ENCODE peak calls at places on chromosomes 13 and 19, in five cellular contexts. H is K562, T is H1, X is HCT116, B is WTC11. D is an unnamed sample.

GRCh38 chr13:75776550-75776949 is 140.4 kb downstream of the LMO7 start:
- DNase-seq in H (no peak), T (no peak), X (no peak), B (no peak), D (no peak)

GRCh38 chr19:3073159-3073563 is 10.9 kb upstream of the TLE5 start:
- DNase-seq in H (peak), T (no peak), X (peak), B (no peak), D (peak)

GRCh38 chr13:109874921-109875454 is 88.6 kb upstream of the IRS2 start:
- DNase-seq in H (no peak), T (no peak), X (no peak), B (no peak), D (no peak)

GRCh38 chr19:15115080-15115479 is 7.9 kb downstream of the SYDE1 start:
- DNase-seq in H (no peak), T (no peak), X (no peak), B (no peak), D (no peak)

GRCh38 chr13:29847501-29847983 is 2.9 kb downstream of the UBL3 start:
- DNase-seq in H (no peak), T (no peak), X (no peak), B (no peak), D (no peak)

GRCh38 chr19:38488096-38488495 is 54.6 kb downstream of the RYR1 start:
- DNase-seq in H (no peak), T (no peak), X (no peak), B (no peak), D (no peak)

GRCh38 chr13:109998808-109999528 is 212.6 kb upstream of the IRS2 start:
- DNase-seq in H (no peak), T (no peak), X (no peak), B (no peak), D (no peak)

GRCh38 chr19:8321760-8322637 is 703 bp downstream of the RPS28 start:
- DNase-seq in H (peak), T (no peak), X (no peak), B (no peak), D (no peak)

GRCh38 chr19:5891938-5892771 is 11.4 kb downstream of the NDUFA11 start:
- DNase-seq in H (peak), T (peak), X (no peak), B (peak), D (peak)

GRCh38 chr13:69619651-69620050 is 488.0 kb upstream of the ATXN8OS start:
- DNase-seq in H (no peak), T (no peak), X (no peak), B (no peak), D (no peak)

GRCh38 chr19:49109569-49110233 is 4.5 kb upstream of the LIN7B start:
- DNase-seq in H (no peak), T (no peak), X (no peak), B (no peak), D (no peak)

GRCh38 chr13:39884166-39884565 is 228.7 kb downstream of the COG6 start:
- DNase-seq in H (no peak), T (no peak), X (no peak), B (no peak), D (no peak)

GRCh38 chr19:5993516-5994406 is 15.8 kb upstream of the RANBP3 start:
- DNase-seq in H (no peak), T (no peak), X (no peak), B (no peak), D (no peak)

GRCh38 chr19:2754659-2755447 is 15.0 kb upstream of the SLC39A3 start:
- DNase-seq in H (no peak), T (no peak), X (no peak), B (no peak), D (no peak)

GRCh38 chr13:109256866-109257760 is 529.3 kb downstream of the IRS2 start:
- DNase-seq in H (no peak), T (no peak), X (peak), B (no peak), D (no peak)

GRCh38 chr13:35469781-35470380 is 6.6 kb downstream of the MAB21L1 start:
- DNase-seq in H (no peak), T (no peak), X (no peak), B (no peak), D (no peak)

GRCh38 chr19:35109395-35110112 is 6.1 kb upstream of the FXYD3 start:
- DNase-seq in H (no peak), T (no peak), X (peak), B (no peak), D (no peak)

GRCh38 chr13:45138282-45138681 is 18.0 kb downstream of the GTF2F2 start:
- DNase-seq in H (no peak), T (no peak), X (no peak), B (no peak), D (no peak)

GRCh38 chr19:1122972-1123363 is 19.2 kb downstream of the GPX4 start:
- DNase-seq in H (peak), T (peak), X (peak), B (peak), D (peak)

GRCh38 chr19:43450545-43450997 is 14.8 kb downstream of the LYPD3 start:
- DNase-seq in H (no peak), T (no peak), X (no peak), B (no peak), D (no peak)

GRCh38 chr13:28750187-28751045 is 31.6 kb upstream of the SLC46A3 start:
- DNase-seq in H (no peak), T (peak), X (no peak), B (no peak), D (no peak)

GRCh38 chr13:76161143-76161542 is 525.0 kb downstream of the LMO7 start:
- DNase-seq in H (no peak), T (no peak), X (no peak), B (no peak), D (no peak)

DNA sequence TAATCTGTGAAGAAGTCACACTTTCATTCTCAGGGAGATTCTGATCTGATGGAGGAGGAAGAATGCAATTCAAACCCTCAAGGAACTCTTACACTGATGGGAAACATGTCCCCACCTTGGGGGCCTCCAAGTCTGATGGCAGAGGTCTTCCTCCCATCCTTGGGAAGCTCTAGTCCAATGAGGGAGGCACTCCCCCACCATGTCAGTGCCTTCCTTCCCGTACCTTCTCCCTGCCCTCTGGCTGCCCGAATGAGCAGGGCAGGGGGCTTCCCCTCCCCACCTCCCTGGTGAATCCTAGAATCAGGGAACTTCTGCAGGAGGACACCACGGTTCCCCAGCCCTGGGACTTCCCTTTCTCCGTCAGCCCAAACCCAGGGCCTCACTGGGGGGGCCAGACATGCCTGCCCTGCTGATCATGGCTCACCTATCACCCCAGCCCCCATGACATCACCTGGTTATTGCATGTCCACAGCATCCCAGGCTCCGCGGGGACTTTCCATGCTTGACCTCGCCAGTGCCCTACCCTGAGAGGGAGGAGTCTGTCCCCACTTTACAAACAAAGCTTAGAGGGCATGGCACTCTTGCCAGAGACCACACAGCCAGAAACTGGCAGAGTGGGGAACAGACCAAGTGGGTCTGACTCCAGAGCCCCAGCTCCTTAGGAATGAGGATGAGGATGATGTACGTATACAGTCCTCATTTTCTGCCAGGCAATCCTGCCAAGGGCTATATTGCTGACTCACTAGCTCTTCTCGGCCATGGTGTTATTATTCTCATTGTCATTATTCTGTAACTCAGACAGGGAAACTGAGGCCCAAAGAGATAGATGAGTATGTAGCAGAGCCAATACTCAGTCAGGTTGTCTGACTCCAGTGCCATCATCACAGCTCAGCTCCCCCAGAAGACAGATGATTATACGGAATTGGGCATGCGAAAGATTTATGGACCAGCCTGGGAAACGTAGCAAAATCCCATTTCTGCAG is 9.6 kb upstream of the BCL3 start:
- DNase-seq in H (peak), T (no peak), X (no peak), B (no peak), D (no peak)
- TF ChIP-seq SP1 in H (no peak), T (no peak), X (no peak), B (no peak), D (no peak)

GRCh38 chr13:46213242-46213641 is 1.5 kb downstream of the LRRC63 start:
- DNase-seq in H (no peak), T (no peak), X (no peak), B (no peak), D (no peak)
- TF ChIP-seq SP1 in H (no peak), T (no peak), X (no peak), B (no peak), D (no peak)

GRCh38 chr13:113584870-113585671 is 518 bp downstream of the TFDP1 start:
- DNase-seq in H (peak), T (peak), X (no peak), B (no peak), D (no peak)
- TF ChIP-seq SP1 in H (no peak), T (no peak), X (no peak), B (no peak), D (no peak)

GRCh38 chr19:9724157-9724556 is 44.4 kb downstream of the ZNF846 start:
- DNase-seq in H (no peak), T (no peak), X (no peak), B (no peak), D (no peak)

GRCh38 chr19:9729162-9729561 is 39.4 kb downstream of the ZNF846 start:
- DNase-seq in H (no peak), T (no peak), X (no peak), B (no peak), D (no peak)

GRCh38 chr19:9721861-9722260 is 46.7 kb downstream of the ZNF846 start:
- DNase-seq in H (no peak), T (no peak), X (no peak), B (no peak), D (no peak)

DNA sequence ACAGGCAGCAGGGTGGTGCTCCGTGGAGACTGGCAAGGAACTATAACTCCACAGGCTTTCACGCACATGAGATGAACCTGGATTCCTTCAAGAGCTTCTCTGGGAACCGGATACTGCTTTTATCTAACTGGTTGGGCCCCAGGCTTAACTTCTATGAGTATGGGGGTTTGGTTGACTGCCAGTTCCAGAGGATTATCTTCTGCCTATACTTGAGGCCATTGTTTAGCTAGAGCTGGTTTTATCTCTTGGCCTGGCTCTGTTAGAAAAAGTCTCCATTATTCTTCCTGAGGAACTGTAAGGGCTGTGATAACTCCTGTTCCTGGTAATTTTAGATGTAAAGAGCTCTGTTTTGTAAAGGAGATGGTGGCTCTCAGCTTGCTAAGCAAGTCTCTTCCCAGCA is 40.9 kb downstream of the ZNF846 start:
- DNase-seq in H (no peak), T (no peak), X (no peak), B (no peak), D (no peak)
- TF ChIP-seq SP1 in H (no peak), T (no peak), X (no peak), B (no peak), D (no peak)

GRCh38 chr19:42066075-42066754 is 3.8 kb downstream of the GRIK5 start:
- DNase-seq in H (peak), T (peak), X (no peak), B (peak), D (peak)
- TF ChIP-seq SP1 in H (no peak), T (no peak), X (no peak), B (no peak), D (no peak)

DNA sequence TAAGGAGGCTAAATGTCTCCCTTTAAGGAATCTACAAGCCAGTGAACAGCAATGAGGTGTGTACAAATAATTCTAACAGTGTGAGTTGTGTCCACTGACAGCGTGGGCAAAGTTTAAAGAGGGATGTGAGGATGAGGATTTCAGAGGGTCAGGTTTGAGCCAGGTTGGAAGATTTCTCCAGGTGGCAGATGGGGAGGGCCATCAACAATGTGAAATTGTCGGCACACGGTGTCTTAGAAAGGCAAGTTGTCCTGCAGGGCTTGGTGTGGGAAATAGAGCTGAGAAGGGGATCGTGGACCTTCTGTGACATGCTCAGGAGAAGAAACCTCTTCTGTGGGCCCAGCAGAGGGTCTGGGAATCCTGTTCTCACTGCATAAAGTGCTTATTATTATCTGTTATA is 52.1 kb downstream of the ATP8A2 start:
- DNase-seq in H (no peak), T (peak), X (no peak), B (no peak), D (no peak)
- TF ChIP-seq SP1 in H (no peak), T (no peak), X (no peak), B (no peak), D (no peak)

GRCh38 chr19:7113233-7113632 is 43.7 kb downstream of the ZNF557 start:
- DNase-seq in H (no peak), T (no peak), X (no peak), B (no peak), D (no peak)

GRCh38 chr19:7117248-7117647 is 47.7 kb downstream of the ZNF557 start:
- DNase-seq in H (no peak), T (no peak), X (no peak), B (no peak), D (no peak)

GRCh38 chr19:7119582-7119981 is 50.1 kb downstream of the ZNF557 start:
- DNase-seq in H (no peak), T (no peak), X (no peak), B (no peak), D (no peak)

GRCh38 chr19:7112675-7113074 is 43.2 kb downstream of the ZNF557 start:
- DNase-seq in H (no peak), T (no peak), X (no peak), B (no peak), D (no peak)

GRCh38 chr19:7115721-7116120 is 46.2 kb downstream of the ZNF557 start:
- DNase-seq in H (no peak), T (no peak), X (no peak), B (no peak), D (no peak)
- TF ChIP-seq SP1 in H (no peak), T (no peak), X (no peak), B (no peak), D (no peak)

GRCh38 chr13:46342538-46342937 is 44.5 kb downstream of the RUBCNL start:
- DNase-seq in H (no peak), T (no peak), X (no peak), B (no peak), D (no peak)
- TF ChIP-seq SP1 in H (no peak), T (no peak), X (no peak), B (no peak), D (no peak)

DNA sequence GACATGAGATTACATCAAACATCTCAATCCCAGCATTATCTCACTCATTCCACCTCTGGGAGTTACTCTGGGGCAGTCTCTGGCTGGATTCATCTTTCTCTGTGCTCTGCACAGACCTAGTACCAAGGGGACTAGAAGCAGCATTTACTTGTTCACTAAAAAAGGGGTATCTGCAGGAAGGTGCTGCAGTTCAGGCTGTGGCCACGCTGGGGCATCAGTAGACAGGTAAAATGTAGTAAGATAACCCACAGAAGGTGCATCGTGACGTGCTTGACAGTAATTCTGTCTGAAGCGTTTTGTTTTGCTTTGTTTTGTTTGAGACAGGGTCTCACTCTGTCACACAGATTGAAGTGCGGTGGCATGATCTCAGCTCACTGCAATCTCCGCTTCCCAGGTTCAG is 29.3 kb downstream of the ZNF564 start:
- DNase-seq in H (peak), T (peak), X (no peak), B (peak), D (no peak)
- TF ChIP-seq SP1 in H (no peak), T (no peak), X (no peak), B (no peak), D (no peak)

D was measured in HEK293T.